ENCODE peak calls at places on chromosomes 3 and 15, in six cellular contexts. V is Calu3, A is uterus, R is ovary, E is brain microvascular endothelial cell, B is neural crest cell. W is an unnamed sample.

GRCh38 chr15:85380860-85381535 is 595 bp downstream of the AKAP13 start:
- DNase-seq in V (peak; percentile 65), A (peak; percentile 57), R (peak; percentile 34), E (no peak), B (no peak), W (peak; percentile 56)

GRCh38 chr15:86624261-86625036 is 544.8 kb downstream of the AGBL1 start:
- DNase-seq in V (peak; percentile 78), A (peak; percentile 15), R (no peak), E (peak; percentile 86), B (peak; percentile 14), W (peak; percentile 26)

GRCh38 chr3:150146891-150147761 is 176.4 kb upstream of the PFN2 start:
- DNase-seq in V (no peak), A (no peak), R (peak; percentile 20), E (peak; percentile 95), B (no peak), W (no peak)

GRCh38 chr3:139974809-139975425 is 39.9 kb downstream of the CLSTN2 start:
- DNase-seq in V (no peak), A (no peak), R (no peak), E (no peak), B (no peak), W (no peak)

GRCh38 chr3:122305818-122306621 is 19.0 kb upstream of the CSTA start:
- DNase-seq in V (peak; percentile 52), A (no peak), R (no peak), E (no peak), B (no peak), W (no peak)

GRCh38 chr15:99120050-99120777 is 15.3 kb downstream of the SYNM start:
- DNase-seq in V (no peak), A (no peak), R (no peak), E (no peak), B (no peak), W (no peak)

GRCh38 chr15:63088532-63089245 is 33.0 kb upstream of the LACTB start:
- DNase-seq in V (no peak), A (no peak), R (no peak), E (no peak), B (no peak), W (no peak)

GRCh38 chr3:39126532-39127071 is 19.1 kb downstream of the TTC21A start:
- DNase-seq in V (peak; percentile 68), A (peak; percentile 61), R (no peak), E (peak; percentile 45), B (peak; percentile 37), W (peak; percentile 51)

GRCh38 chr15:79978694-79979519 is 7.9 kb upstream of the BCL2A1 start:
- DNase-seq in V (no peak), A (no peak), R (no peak), E (peak; percentile 7), B (no peak), W (no peak)

GRCh38 chr15:33985287-33985686 is 17.0 kb downstream of the CHRM5 start:
- DNase-seq in V (no peak), A (no peak), R (no peak), E (peak; percentile 90), B (no peak), W (no peak)

GRCh38 chr15:51775967-51776816 is 24.8 kb downstream of the TMOD2 start:
- DNase-seq in V (peak; percentile 67), A (peak; percentile 54), R (peak; percentile 30), E (peak; percentile 47), B (peak; percentile 52), W (peak; percentile 63)

GRCh38 chr3:55436644-55437043 is 50.5 kb downstream of the WNT5A start:
- DNase-seq in V (no peak), A (no peak), R (no peak), E (no peak), B (no peak), W (no peak)

GRCh38 chr3:107124885-107125284 is 252.4 kb upstream of the CCDC54 start:
- DNase-seq in V (no peak), A (no peak), R (peak; percentile 85), E (peak; percentile 57), B (no peak), W (no peak)

DNA sequence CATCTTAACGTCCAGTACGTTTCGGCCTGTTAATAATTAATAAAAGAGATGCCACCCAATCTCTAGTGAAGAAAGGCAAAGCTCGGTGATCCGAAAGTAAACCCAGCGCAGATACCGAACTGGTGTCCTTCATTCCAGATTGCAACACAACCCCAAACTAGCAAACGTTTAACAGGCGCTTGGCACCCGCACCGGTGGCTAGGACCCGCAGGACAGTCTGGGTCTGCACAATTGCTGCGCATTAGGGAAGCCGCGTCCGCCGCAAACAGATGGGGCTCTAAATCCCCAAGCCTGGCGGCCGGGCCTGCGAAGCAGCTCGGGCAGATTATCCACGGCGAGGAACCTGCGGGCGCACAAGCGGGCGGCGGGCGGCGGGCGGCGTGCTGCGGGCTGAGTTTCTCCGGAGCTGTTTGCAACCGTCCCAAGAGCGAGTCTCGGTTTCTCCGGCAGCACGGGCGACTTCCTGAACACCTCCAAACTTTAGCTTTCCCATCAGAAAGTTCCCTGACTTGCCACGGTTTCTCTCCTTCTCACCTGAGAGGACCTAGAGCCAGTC is 112.1 kb upstream of the ICE2 start:
- DNase-seq in V (peak; percentile 49), A (peak; percentile 49), R (peak; percentile 50), E (peak; percentile 14), B (peak; percentile 36), W (peak; percentile 80)
- TF ChIP-seq CTCF in V (no peak), A (peak; percentile 22), R (no peak), E (no peak), B (peak; percentile 28), W (no peak)

GRCh38 chr3:147941984-147942383 is 532.8 kb downstream of the ZIC1 start:
- DNase-seq in V (no peak), A (no peak), R (no peak), E (no peak), B (no peak), W (no peak)

GRCh38 chr3:147940400-147940799 is 531.2 kb downstream of the ZIC1 start:
- DNase-seq in V (no peak), A (no peak), R (no peak), E (no peak), B (no peak), W (no peak)

GRCh38 chr3:147940846-147941245 is 531.7 kb downstream of the ZIC1 start:
- DNase-seq in V (no peak), A (no peak), R (no peak), E (no peak), B (no peak), W (no peak)

GRCh38 chr3:147943265-147943945 is 534.2 kb downstream of the ZIC1 start:
- DNase-seq in V (peak; percentile 46), A (no peak), R (no peak), E (peak; percentile 89), B (no peak), W (no peak)

DNA sequence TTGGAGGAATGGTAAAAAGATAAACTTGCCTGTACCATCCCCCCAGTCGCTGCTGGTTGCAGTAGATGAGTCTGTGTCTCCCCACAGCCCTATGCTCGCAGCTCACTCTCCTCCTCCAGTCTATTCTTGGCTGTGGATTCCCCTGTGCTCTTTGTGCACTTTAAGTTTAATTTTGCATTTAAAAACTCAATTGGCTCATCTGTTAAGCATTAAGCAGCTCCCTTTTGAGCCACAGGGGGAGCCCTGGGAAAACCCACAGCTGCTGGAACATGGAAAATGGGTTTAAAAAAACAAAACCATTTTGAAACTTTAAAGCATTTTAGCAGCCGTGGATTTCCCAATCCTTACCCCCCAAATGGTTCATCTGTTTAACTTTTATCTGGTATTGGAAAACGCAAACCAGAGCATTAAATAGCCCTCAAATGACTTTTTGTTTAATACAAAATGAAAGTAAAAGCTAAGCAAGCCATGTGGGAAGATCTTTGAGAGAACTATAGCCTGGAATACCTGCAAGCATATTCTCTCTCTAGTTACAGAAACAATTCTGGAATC is 536.9 kb downstream of the ZIC1 start:
- DNase-seq in V (peak; percentile 75), A (peak; percentile 22), R (no peak), E (peak; percentile 96), B (no peak), W (peak; percentile 52)
- TF ChIP-seq CTCF in V (peak; percentile 80), A (peak; percentile 39), R (no peak), E (peak; percentile 90), B (peak; percentile 62), W (peak; percentile 68)

GRCh38 chr3:49132437-49133225 is at the start of gene LAMB2:
- DNase-seq in V (peak; percentile 76), A (peak; percentile 80), R (peak; percentile 77), E (peak; percentile 67), B (peak; percentile 65), W (peak; percentile 73)
- TF ChIP-seq CTCF in V (no peak), A (peak; percentile 12), R (no peak), E (peak; percentile 51), B (peak; percentile 17), W (no peak)

GRCh38 chr3:48435774-48436476 is 4.0 kb downstream of the CCDC51 start:
- DNase-seq in V (peak; percentile 87), A (peak; percentile 89), R (peak; percentile 83), E (peak; percentile 76), B (peak; percentile 95), W (peak; percentile 89)
- TF ChIP-seq CTCF in V (peak; percentile 93), A (peak; percentile 98), R (peak; percentile 99), E (peak; percentile 100), B (peak; percentile 99), W (peak; percentile 96)